ENCODE peak calls at places on chromosome 13, in four cellular contexts. N, H, C and K are unnamed samples.

GRCh38 chr13:72884111-72884510 is 102.2 kb downstream of the PIBF1 start:
- DNase-seq in N (no peak), H (no peak), C (no peak), K (no peak)

GRCh38 chr13:109790071-109790470 is 3.7 kb upstream of the IRS2 start:
- DNase-seq in N (no peak), H (peak), C (no peak), K (no peak)

GRCh38 chr13:71149498-71150363 is 717.3 kb downstream of the DACH1 start:
- DNase-seq in N (no peak), H (no peak), C (no peak), K (no peak)

GRCh38 chr13:41971848-41972247 is 10.9 kb upstream of the VWA8 start:
- DNase-seq in N (no peak), H (no peak), C (no peak), K (no peak)

GRCh38 chr13:31982540-31982939 is 49.0 kb upstream of the FRY start:
- DNase-seq in N (no peak), H (peak), C (peak), K (no peak)

GRCh38 chr13:48535791-48536190 is 2.9 kb upstream of the RCBTB2 start:
- DNase-seq in N (no peak), H (no peak), C (no peak), K (no peak)

GRCh38 chr13:113657851-113658741 is at the start of gene ATP4B:
- DNase-seq in N (no peak), H (no peak), C (no peak), K (peak)

GRCh38 chr13:32587014-32587773 is 942 bp downstream of the PDS5B start:
- DNase-seq in N (peak), H (peak), C (peak), K (peak)

GRCh38 chr13:34546841-34547240 is 395.2 kb upstream of the NBEA start:
- DNase-seq in N (no peak), H (no peak), C (no peak), K (no peak)

GRCh38 chr13:73715910-73716257 is 418.3 kb downstream of the KLF12 start:
- DNase-seq in N (no peak), H (no peak), C (no peak), K (no peak)

GRCh38 chr13:40509876-40510275 is 156.6 kb downstream of the FOXO1 start:
- DNase-seq in N (no peak), H (no peak), C (no peak), K (no peak)

GRCh38 chr13:26653310-26653709 is 95.8 kb downstream of the WASF3 start:
- DNase-seq in N (no peak), H (peak), C (no peak), K (no peak)

GRCh38 chr13:49602005-49602404 is 16.6 kb upstream of the RCBTB1 start:
- DNase-seq in N (no peak), H (no peak), C (no peak), K (no peak)

GRCh38 chr13:43484432-43485225 is 302.1 kb downstream of the ENOX1 start:
- DNase-seq in N (no peak), H (no peak), C (no peak), K (no peak)

GRCh38 chr13:99215466-99215865 is 14.8 kb downstream of the UBAC2 start:
- DNase-seq in N (peak), H (no peak), C (no peak), K (no peak)

GRCh38 chr13:77969299-77969698 is 50.7 kb upstream of the EDNRB start:
- DNase-seq in N (no peak), H (no peak), C (no peak), K (no peak)

GRCh38 chr13:24183741-24184182 is 23.2 kb downstream of the SPATA13 start:
- DNase-seq in N (no peak), H (no peak), C (no peak), K (no peak)

GRCh38 chr13:101492251-101492910 is 39.9 kb downstream of the ITGBL1 start:
- DNase-seq in N (no peak), H (no peak), C (no peak), K (no peak)

GRCh38 chr13:39132286-39132685 is 94.0 kb downstream of the NHLRC3 start:
- DNase-seq in N (no peak), H (no peak), C (no peak), K (no peak)

GRCh38 chr13:50306096-50306495 is 290.9 kb downstream of the KCNRG start:
- DNase-seq in N (no peak), H (no peak), C (no peak), K (no peak)

GRCh38 chr13:97141564-97142005 is 80.5 kb upstream of the MBNL2 start:
- DNase-seq in N (no peak), H (peak), C (peak), K (peak)

GRCh38 chr13:32415019-32415418 is 12.9 kb downstream of the N4BP2L1 start:
- DNase-seq in N (no peak), H (peak), C (peak), K (peak)

GRCh38 chr13:36096411-36097184 is 34.6 kb downstream of the DCLK1 start:
- DNase-seq in N (no peak), H (no peak), C (no peak), K (no peak)

GRCh38 chr13:110312669-110313031 is 5.6 kb downstream of the COL4A2 start:
- DNase-seq in N (no peak), H (peak), C (no peak), K (no peak)

GRCh38 chr13:98524793-98525192 is 52.1 kb downstream of the STK24 start:
- DNase-seq in N (no peak), H (no peak), C (no peak), K (no peak)

GRCh38 chr13:59651479-59651878 is 512.2 kb downstream of the DIAPH3 start:
- DNase-seq in N (no peak), H (no peak), C (no peak), K (no peak)

GRCh38 chr13:71513414-71514063 is 353.5 kb downstream of the DACH1 start:
- DNase-seq in N (no peak), H (no peak), C (no peak), K (no peak)

GRCh38 chr13:40340368-40341085 is 325.9 kb downstream of the FOXO1 start:
- DNase-seq in N (no peak), H (no peak), C (no peak), K (no peak)

GRCh38 chr13:89726690-89727435 is 1620.6 kb upstream of the MIR17HG start:
- DNase-seq in N (no peak), H (peak), C (no peak), K (no peak)

GRCh38 chr13:95362666-95363065 is 61.4 kb upstream of the ABCC4 start:
- DNase-seq in N (no peak), H (no peak), C (no peak), K (no peak)

GRCh38 chr13:97194473-97194872 is 27.7 kb upstream of the MBNL2 start:
- DNase-seq in N (no peak), H (peak), C (no peak), K (no peak)

GRCh38 chr13:35512271-35512920 is 35.9 kb upstream of the MAB21L1 start:
- DNase-seq in N (no peak), H (no peak), C (no peak), K (no peak)

GRCh38 chr13:30113983-30114491 is 193.3 kb downstream of the KATNAL1 start:
- DNase-seq in N (no peak), H (no peak), C (no peak), K (no peak)

GRCh38 chr13:63578796-63579195 is 2163.1 kb upstream of the PCDH20 start:
- DNase-seq in N (no peak), H (no peak), C (no peak), K (no peak)

GRCh38 chr13:34933349-34933748 is 8.7 kb upstream of the NBEA start:
- DNase-seq in N (no peak), H (no peak), C (no peak), K (no peak)